ENCODE peak calls at places on chromosomes 11 and 22, in five cellular contexts. One of them, this sample, is unnamed.

GRCh38 chr11:20261526-20261925 is 101.3 kb upstream of the DBX1 start:
- DNase-seq in endothelial cell: no peak
- DNase-seq in ACHN: no peak
- DNase-seq in kidney tubule cell: no peak
- DNase-seq in foreskin fibroblast: no peak
- DNase-seq in this sample: no peak

GRCh38 chr22:30838111-30838510 is 130.5 kb downstream of the MORC2 start:
- DNase-seq in kidney tubule cell: no peak
- DNase-seq in foreskin fibroblast: peak
- DNase-seq in endothelial cell: no peak
- DNase-seq in ACHN: no peak
- DNase-seq in this sample: no peak

GRCh38 chr22:28002181-28002700 is 83.2 kb upstream of the PITPNB start:
- DNase-seq in foreskin fibroblast: peak
- DNase-seq in kidney tubule cell: no peak
- DNase-seq in endothelial cell: no peak
- DNase-seq in ACHN: no peak
- DNase-seq in this sample: no peak

GRCh38 chr22:38112361-38112760 is 1.9 kb upstream of the BAIAP2L2 start:
- DNase-seq in ACHN: no peak
- DNase-seq in foreskin fibroblast: no peak
- DNase-seq in kidney tubule cell: no peak
- DNase-seq in endothelial cell: no peak
- DNase-seq in this sample: no peak

GRCh38 chr11:1371377-1371776 is 18.4 kb upstream of the BRSK2 start:
- DNase-seq in endothelial cell: no peak
- DNase-seq in foreskin fibroblast: no peak
- DNase-seq in ACHN: no peak
- DNase-seq in kidney tubule cell: no peak
- DNase-seq in this sample: no peak

GRCh38 chr22:32577591-32577990 is 103.0 kb downstream of the FBXO7 start:
- DNase-seq in kidney tubule cell: no peak
- DNase-seq in ACHN: no peak
- DNase-seq in foreskin fibroblast: no peak
- DNase-seq in endothelial cell: no peak
- DNase-seq in this sample: no peak

GRCh38 chr11:61362542-61362875 is 335 bp downstream of the TMEM138 start:
- DNase-seq in kidney tubule cell: peak
- DNase-seq in foreskin fibroblast: peak
- DNase-seq in endothelial cell: peak
- DNase-seq in ACHN: peak
- DNase-seq in this sample: no peak

GRCh38 chr11:22624742-22625447 is 728 bp downstream of the FANCF start:
- DNase-seq in kidney tubule cell: peak
- DNase-seq in foreskin fibroblast: peak
- DNase-seq in endothelial cell: no peak
- DNase-seq in ACHN: peak
- DNase-seq in this sample: no peak

GRCh38 chr11:67395555-67396257 is 3.9 kb downstream of the RAD9A start:
- DNase-seq in ACHN: no peak
- DNase-seq in foreskin fibroblast: no peak
- DNase-seq in kidney tubule cell: no peak
- DNase-seq in endothelial cell: no peak
- DNase-seq in this sample: no peak

GRCh38 chr11:122215244-122215992 is 99.4 kb upstream of the BLID start:
- DNase-seq in endothelial cell: peak
- DNase-seq in kidney tubule cell: peak
- DNase-seq in foreskin fibroblast: peak
- DNase-seq in ACHN: peak
- DNase-seq in this sample: peak

GRCh38 chr11:119782673-119783072 is 53.7 kb upstream of the NECTIN1 start:
- DNase-seq in kidney tubule cell: no peak
- DNase-seq in ACHN: no peak
- DNase-seq in endothelial cell: no peak
- DNase-seq in foreskin fibroblast: peak
- DNase-seq in this sample: peak

GRCh38 chr11:19525714-19526113 is 186.9 kb upstream of the NAV2 start:
- DNase-seq in endothelial cell: no peak
- DNase-seq in foreskin fibroblast: no peak
- DNase-seq in kidney tubule cell: no peak
- DNase-seq in ACHN: no peak
- DNase-seq in this sample: no peak

GRCh38 chr22:42167066-42167465 is 36.5 kb upstream of the CYP2D6 start:
- DNase-seq in foreskin fibroblast: no peak
- DNase-seq in endothelial cell: no peak
- DNase-seq in kidney tubule cell: no peak
- DNase-seq in ACHN: no peak
- DNase-seq in this sample: no peak

GRCh38 chr22:37708580-37709444 is 12.0 kb downstream of the TRIOBP start:
- DNase-seq in foreskin fibroblast: no peak
- DNase-seq in kidney tubule cell: no peak
- DNase-seq in endothelial cell: peak
- DNase-seq in ACHN: no peak
- DNase-seq in this sample: no peak

GRCh38 chr11:10451399-10452116 is 3.5 kb upstream of the AMPD3 start:
- DNase-seq in ACHN: no peak
- DNase-seq in endothelial cell: no peak
- DNase-seq in foreskin fibroblast: no peak
- DNase-seq in kidney tubule cell: no peak
- DNase-seq in this sample: no peak

GRCh38 chr11:57751676-57752253 is at the start of gene BTBD18:
- DNase-seq in ACHN: peak
- DNase-seq in endothelial cell: peak
- DNase-seq in foreskin fibroblast: peak
- DNase-seq in kidney tubule cell: peak
- DNase-seq in this sample: no peak

GRCh38 chr11:76153609-76153949 is 52.7 kb downstream of the WNT11 start:
- DNase-seq in kidney tubule cell: peak
- DNase-seq in ACHN: no peak
- DNase-seq in foreskin fibroblast: peak
- DNase-seq in endothelial cell: no peak
- DNase-seq in this sample: peak

GRCh38 chr11:116687458-116688201 is 85.2 kb downstream of the BUD13 start:
- DNase-seq in foreskin fibroblast: no peak
- DNase-seq in endothelial cell: no peak
- DNase-seq in kidney tubule cell: peak
- DNase-seq in ACHN: no peak
- DNase-seq in this sample: no peak

GRCh38 chr11:13073119-13073981 is 64.2 kb downstream of the RASSF10 start:
- DNase-seq in kidney tubule cell: peak
- DNase-seq in endothelial cell: no peak
- DNase-seq in ACHN: peak
- DNase-seq in foreskin fibroblast: peak
- DNase-seq in this sample: no peak

GRCh38 chr22:31870890-31871289 is 73.4 kb upstream of the YWHAH start:
- DNase-seq in foreskin fibroblast: peak
- DNase-seq in kidney tubule cell: no peak
- DNase-seq in ACHN: no peak
- DNase-seq in endothelial cell: no peak
- DNase-seq in this sample: no peak

GRCh38 chr22:26547426-26547825 is 35.2 kb upstream of the TFIP11 start:
- DNase-seq in kidney tubule cell: no peak
- DNase-seq in ACHN: no peak
- DNase-seq in foreskin fibroblast: no peak
- DNase-seq in endothelial cell: no peak
- DNase-seq in this sample: no peak

GRCh38 chr11:76564400-76564799 is 106.1 kb downstream of the LRRC32 start:
- DNase-seq in endothelial cell: no peak
- DNase-seq in ACHN: no peak
- DNase-seq in foreskin fibroblast: peak
- DNase-seq in kidney tubule cell: no peak
- DNase-seq in this sample: no peak